ENCODE peak calls at places on chromosomes 13 and 19, in four cellular contexts. S, W, P and U are unnamed samples.

GRCh38 chr19:58538257-58539168 is 5.4 kb upstream of the TRIM28 start:
- DNase-seq in W (no peak), S (no peak), P (no peak), U (no peak)

GRCh38 chr19:16637535-16637934 is 9.5 kb upstream of the MED26 start:
- DNase-seq in P (peak; percentile 27), W (no peak), S (no peak), U (no peak)

GRCh38 chr19:38034153-38034835 is 127.3 kb downstream of the SIPA1L3 start:
- DNase-seq in W (no peak), P (peak; percentile 62), S (no peak), U (peak; percentile 58)

GRCh38 chr13:25874907-25875306 is 176.9 kb downstream of the SHISA2 start:
- DNase-seq in P (no peak), W (no peak), S (no peak), U (no peak)

GRCh38 chr13:113404366-113404722 is 40.4 kb upstream of the GRTP1 start:
- DNase-seq in P (no peak), W (no peak), S (no peak), U (no peak)

GRCh38 chr13:32811297-32811800 is 204.9 kb upstream of the KL start:
- DNase-seq in P (no peak), S (no peak), W (no peak), U (no peak)

GRCh38 chr13:20258208-20258962 is 26.3 kb upstream of the GJB6 start:
- DNase-seq in W (no peak), P (no peak), S (peak; percentile 22), U (no peak)

GRCh38 chr19:14004619-14005380 is 1.3 kb downstream of the RFX1 start:
- DNase-seq in W (no peak), S (no peak), P (no peak), U (no peak)

GRCh38 chr19:19488875-19489690 is 26.3 kb downstream of the TSSK6 start:
- DNase-seq in S (peak; percentile 75), W (peak; percentile 76), P (peak; percentile 96), U (peak; percentile 87)

GRCh38 chr13:25625361-25625760 is 253.6 kb downstream of the ATP8A2 start:
- DNase-seq in W (no peak), P (no peak), S (no peak), U (no peak)

GRCh38 chr19:8342316-8342683 is 762 bp downstream of the KANK3 start:
- DNase-seq in P (no peak), W (no peak), S (no peak), U (no peak)

GRCh38 chr19:42143341-42144234 is 11.3 kb upstream of the POU2F2 start:
- DNase-seq in W (no peak), S (no peak), P (peak; percentile 30), U (no peak)

GRCh38 chr19:1355258-1355973 is 28.3 kb upstream of the NDUFS7 start:
- DNase-seq in S (peak; percentile 51), W (no peak), P (no peak), U (peak; percentile 36)

GRCh38 chr13:40220299-40220935 is 446.0 kb downstream of the FOXO1 start:
- DNase-seq in P (no peak), W (peak; percentile 55), S (no peak), U (no peak)

GRCh38 chr13:86080340-86080995 is 281.2 kb upstream of the SLITRK6 start:
- DNase-seq in P (no peak), S (no peak), W (no peak), U (no peak)

GRCh38 chr13:52925221-52925620 is 76.8 kb upstream of the PCDH8 start:
- DNase-seq in S (no peak), P (no peak), W (no peak), U (no peak)

GRCh38 chr13:51158923-51159322 is 47.8 kb upstream of the C13orf42 start:
- DNase-seq in W (no peak), S (no peak), P (no peak), U (no peak)

GRCh38 chr13:102877285-102877684 is 31.5 kb downstream of the ERCC5 start:
- DNase-seq in S (no peak), P (peak; percentile 61), W (no peak), U (no peak)

DNA sequence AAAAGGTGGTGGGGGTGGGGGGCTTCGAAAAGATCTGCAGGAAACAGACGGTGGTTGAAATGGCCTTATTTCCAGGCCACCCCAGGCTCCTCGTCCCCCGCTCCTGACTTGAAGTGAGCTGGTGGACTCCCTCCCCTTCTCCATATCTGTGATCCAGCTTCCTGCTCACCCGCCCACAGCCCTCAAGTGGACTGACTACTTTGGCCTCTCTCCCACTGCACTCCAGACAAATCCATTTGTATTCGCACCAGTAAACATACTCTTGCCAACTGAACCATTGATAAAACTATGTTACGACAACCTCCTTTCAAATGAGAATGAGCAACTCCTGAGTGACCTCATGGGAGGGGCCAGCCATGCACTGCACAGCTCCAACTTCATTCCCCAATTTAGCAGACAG is 259.4 kb downstream of the COL4A1 start:
- DNase-seq in P (peak; percentile 91), S (peak; percentile 34), W (peak; percentile 38), U (no peak)
- TF ChIP-seq POLR2A in P (no peak), S (no peak), W (no peak), U (no peak)

GRCh38 chr13:31225180-31225579 is 25.4 kb downstream of the B3GLCT start:
- DNase-seq in S (no peak), W (no peak), P (no peak), U (no peak)
- TF ChIP-seq POLR2A in S (no peak), W (no peak), P (no peak), U (no peak)

GRCh38 chr13:99407906-99408702 is 93.2 kb upstream of the TM9SF2 start:
- DNase-seq in P (no peak), S (no peak), W (no peak), U (no peak)
- TF ChIP-seq POLR2A in P (no peak), S (no peak), W (no peak), U (no peak)

GRCh38 chr13:45336025-45336800 is 4.8 kb downstream of the TPT1 start:
- DNase-seq in W (no peak), P (no peak), S (no peak), U (no peak)
- TF ChIP-seq POLR2A in W (no peak), P (no peak), S (no peak), U (no peak)

GRCh38 chr19:4871711-4872110 is 4.2 kb upstream of the PLIN3 start:
- DNase-seq in S (no peak), W (no peak), P (no peak), U (no peak)

GRCh38 chr19:4870025-4870700 is 2.7 kb upstream of the PLIN3 start:
- DNase-seq in W (peak; percentile 24), S (peak; percentile 61), P (peak; percentile 92), U (peak; percentile 75)

GRCh38 chr19:4866595-4867424 is 657 bp downstream of the PLIN3 start:
- DNase-seq in P (peak; percentile 28), S (peak; percentile 76), W (peak; percentile 61), U (peak; percentile 36)

GRCh38 chr19:4868286-4868834 is 893 bp upstream of the PLIN3 start:
- DNase-seq in P (no peak), W (no peak), S (no peak), U (no peak)

DNA sequence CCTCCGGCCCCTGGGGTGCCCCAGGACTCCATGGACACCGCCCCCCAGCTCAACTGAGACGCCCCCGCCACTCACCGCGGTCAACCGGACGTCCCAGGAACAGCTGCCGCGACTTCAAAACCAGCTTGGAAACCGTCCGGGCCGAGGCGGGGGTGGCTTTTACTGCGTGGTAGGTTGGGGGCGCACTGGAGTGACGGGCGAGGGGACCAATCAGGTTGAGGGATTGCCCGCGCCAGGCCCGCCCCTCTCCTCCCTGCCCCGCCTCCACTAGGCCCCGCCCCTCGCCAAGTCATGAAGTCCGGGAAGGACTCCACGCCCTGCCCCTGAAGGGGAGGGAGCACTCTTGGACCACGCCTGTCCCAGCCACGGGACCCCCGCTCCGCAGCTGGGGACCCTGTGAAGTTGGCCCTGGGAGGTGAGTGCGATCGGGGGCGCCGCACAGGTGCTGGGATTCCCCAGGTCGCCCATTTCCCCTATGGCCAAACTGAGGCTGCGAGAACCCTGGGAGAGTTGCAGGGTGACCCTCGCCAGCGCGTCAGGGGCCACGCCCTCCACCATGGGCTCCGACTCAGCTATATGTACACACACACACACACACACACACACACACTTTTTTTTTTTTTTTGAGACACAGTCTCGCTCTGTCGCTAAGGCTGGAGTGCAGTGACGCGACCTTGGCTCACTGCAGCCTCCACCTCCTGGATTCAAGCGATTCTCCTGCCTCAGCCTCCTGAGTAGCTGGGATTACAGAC is at the start of gene PLIN3:
- DNase-seq in P (peak; percentile 93), S (peak; percentile 98), W (peak; percentile 98), U (peak; percentile 91)
- TF ChIP-seq POLR2A in P (no peak), S (peak; percentile 48), W (peak; percentile 50), U (peak; percentile 77)

GRCh38 chr19:6803036-6803404 is 30.5 kb downstream of the VAV1 start:
- DNase-seq in W (no peak), S (no peak), P (no peak), U (no peak)
- TF ChIP-seq POLR2A in W (no peak), S (no peak), P (no peak), U (no peak)